ENCODE peak calls at places on chromosomes 2 and 18, in four cellular contexts. One of them, this sample, is unnamed.
A peak's percentile ranks its signal among the peaks of the same experiment; 100 is the strongest.

GRCh38 chr18:12597775-12598174 is 60.1 kb downstream of the SPIRE1 start:
- DNase-seq in H1: no peak
- DNase-seq in SK-N-SH: no peak
- DNase-seq in GM12878: no peak
- DNase-seq in this sample: no peak

GRCh38 chr2:207505180-207505579 is 24.6 kb upstream of the CREB1 start:
- DNase-seq in GM12878: no peak
- DNase-seq in H1: no peak
- DNase-seq in SK-N-SH: no peak
- DNase-seq in this sample: no peak

GRCh38 chr18:49625021-49625691 is 63.3 kb downstream of the LIPG start:
- DNase-seq in GM12878: no peak
- DNase-seq in SK-N-SH: no peak
- DNase-seq in H1: no peak
- DNase-seq in this sample: no peak

GRCh38 chr2:180656455-180656847 is 324.0 kb upstream of the UBE2E3 start:
- DNase-seq in SK-N-SH: no peak
- DNase-seq in H1: no peak
- DNase-seq in GM12878: no peak
- DNase-seq in this sample: no peak

GRCh38 chr2:54582987-54583386 is 126.9 kb downstream of the SPTBN1 start:
- DNase-seq in H1: no peak
- DNase-seq in GM12878: no peak
- DNase-seq in SK-N-SH: no peak
- DNase-seq in this sample: no peak

GRCh38 chr2:102606353-102606752 is 13.0 kb upstream of the SLC9A2 start:
- DNase-seq in GM12878: no peak
- DNase-seq in H1: no peak
- DNase-seq in SK-N-SH: no peak
- DNase-seq in this sample: no peak

GRCh38 chr2:43086451-43087221 is 139.8 kb downstream of the ZFP36L2 start:
- DNase-seq in H1: peak; percentile 19
- DNase-seq in GM12878: no peak
- DNase-seq in SK-N-SH: no peak
- DNase-seq in this sample: no peak

GRCh38 chr2:72142743-72143440 is 4.8 kb downstream of the CYP26B1 start:
- DNase-seq in GM12878: no peak
- DNase-seq in H1: no peak
- DNase-seq in SK-N-SH: peak; percentile 61
- DNase-seq in this sample: no peak

GRCh38 chr2:192286093-192286701 is 91.5 kb upstream of the TMEFF2 start:
- DNase-seq in H1: no peak
- DNase-seq in SK-N-SH: peak; percentile 19
- DNase-seq in GM12878: no peak
- DNase-seq in this sample: peak; percentile 8

GRCh38 chr18:49016648-49017539 is 66.1 kb upstream of the SMAD7 start:
- DNase-seq in H1: peak; percentile 67
- DNase-seq in GM12878: no peak
- DNase-seq in SK-N-SH: peak; percentile 40
- DNase-seq in this sample: peak; percentile 25

GRCh38 chr2:178177066-178177679 is 17.1 kb upstream of the OSBPL6 start:
- DNase-seq in H1: no peak
- DNase-seq in GM12878: no peak
- DNase-seq in SK-N-SH: no peak
- DNase-seq in this sample: no peak

GRCh38 chr18:48815182-48815520 is 135.6 kb downstream of the SMAD7 start:
- DNase-seq in H1: no peak
- DNase-seq in SK-N-SH: no peak
- DNase-seq in GM12878: no peak
- DNase-seq in this sample: no peak

GRCh38 chr2:133566967-133567645 is 1.2 kb downstream of the NCKAP5 start:
- DNase-seq in GM12878: no peak
- DNase-seq in SK-N-SH: no peak
- DNase-seq in H1: no peak
- DNase-seq in this sample: no peak

GRCh38 chr18:28045176-28045810 is 131.6 kb downstream of the CDH2 start:
- DNase-seq in GM12878: no peak
- DNase-seq in H1: no peak
- DNase-seq in SK-N-SH: no peak
- DNase-seq in this sample: no peak

GRCh38 chr18:79459946-79460345 is 64.2 kb downstream of the NFATC1 start:
- DNase-seq in GM12878: no peak
- DNase-seq in H1: no peak
- DNase-seq in SK-N-SH: no peak
- DNase-seq in this sample: no peak

GRCh38 chr2:241950413-241950863 is 80.9 kb downstream of the RTP5 start:
- DNase-seq in GM12878: no peak
- DNase-seq in H1: no peak
- DNase-seq in SK-N-SH: no peak
- DNase-seq in this sample: no peak

GRCh38 chr2:27281855-27282559 is at the start of gene TRIM54:
- DNase-seq in GM12878: no peak
- DNase-seq in SK-N-SH: no peak
- DNase-seq in H1: no peak
- DNase-seq in this sample: no peak

GRCh38 chr2:64525323-64525625 is 1.1 kb downstream of the AFTPH start:
- DNase-seq in SK-N-SH: no peak
- DNase-seq in GM12878: no peak
- DNase-seq in H1: no peak
- DNase-seq in this sample: no peak

GRCh38 chr2:8573234-8573941 is 108.5 kb upstream of the ID2 start:
- DNase-seq in H1: no peak
- DNase-seq in SK-N-SH: no peak
- DNase-seq in GM12878: no peak
- DNase-seq in this sample: no peak

GRCh38 chr2:393711-394696 is 106.1 kb upstream of the ALKAL2 start:
- DNase-seq in SK-N-SH: no peak
- DNase-seq in H1: peak; percentile 47
- DNase-seq in GM12878: no peak
- DNase-seq in this sample: no peak

GRCh38 chr2:36835125-36835524 is 131.2 kb downstream of the STRN start:
- DNase-seq in GM12878: no peak
- DNase-seq in H1: no peak
- DNase-seq in SK-N-SH: no peak
- DNase-seq in this sample: no peak

GRCh38 chr18:48853588-48853987 is 97.2 kb downstream of the SMAD7 start:
- DNase-seq in SK-N-SH: peak; percentile 82
- DNase-seq in H1: no peak
- DNase-seq in GM12878: no peak
- DNase-seq in this sample: no peak

GRCh38 chr18:43312891-43313290 is 35.6 kb upstream of the SYT4 start:
- DNase-seq in SK-N-SH: no peak
- DNase-seq in H1: no peak
- DNase-seq in GM12878: no peak
- DNase-seq in this sample: no peak

GRCh38 chr2:61534926-61535325 is 3.2 kb downstream of the XPO1 start:
- DNase-seq in SK-N-SH: no peak
- DNase-seq in GM12878: no peak
- DNase-seq in H1: no peak
- DNase-seq in this sample: no peak

GRCh38 chr2:177641321-177641720 is 248.7 kb downstream of the AGPS start:
- DNase-seq in GM12878: no peak
- DNase-seq in H1: no peak
- DNase-seq in SK-N-SH: no peak
- DNase-seq in this sample: no peak

GRCh38 chr2:187994464-187995331 is 297.0 kb upstream of the GULP1 start:
- DNase-seq in H1: no peak
- DNase-seq in SK-N-SH: peak; percentile 15
- DNase-seq in GM12878: no peak
- DNase-seq in this sample: no peak

GRCh38 chr2:15812187-15812830 is 128.0 kb upstream of the MYCN start:
- DNase-seq in SK-N-SH: no peak
- DNase-seq in GM12878: no peak
- DNase-seq in H1: no peak
- DNase-seq in this sample: no peak

GRCh38 chr2:156470975-156471583 is 34.9 kb downstream of the GPD2 start:
- DNase-seq in SK-N-SH: no peak
- DNase-seq in H1: no peak
- DNase-seq in GM12878: no peak
- DNase-seq in this sample: no peak

GRCh38 chr2:156464106-156464505 is 27.9 kb downstream of the GPD2 start:
- DNase-seq in SK-N-SH: no peak
- DNase-seq in H1: no peak
- DNase-seq in GM12878: no peak
- DNase-seq in this sample: no peak

GRCh38 chr2:156471772-156472171 is 35.6 kb downstream of the GPD2 start:
- DNase-seq in SK-N-SH: peak; percentile 25
- DNase-seq in GM12878: no peak
- DNase-seq in H1: no peak
- DNase-seq in this sample: no peak

GRCh38 chr2:156465573-156465972 is 29.4 kb downstream of the GPD2 start:
- DNase-seq in GM12878: no peak
- DNase-seq in SK-N-SH: no peak
- DNase-seq in H1: no peak
- DNase-seq in this sample: no peak

GRCh38 chr2:156466739-156467405 is 30.7 kb downstream of the GPD2 start:
- DNase-seq in H1: no peak
- DNase-seq in SK-N-SH: no peak
- DNase-seq in GM12878: no peak
- DNase-seq in this sample: no peak
- TF ChIP-seq NRF1 in H1: no peak
- TF ChIP-seq NRF1 in SK-N-SH: no peak
- TF ChIP-seq NRF1 in GM12878: no peak
- TF ChIP-seq NRF1 in this sample: no peak

GRCh38 chr2:237691200-237691907 is 64.0 kb downstream of the LRRFIP1 start:
- DNase-seq in SK-N-SH: no peak
- DNase-seq in GM12878: no peak
- DNase-seq in H1: no peak
- DNase-seq in this sample: no peak

GRCh38 chr2:237688081-237688480 is 60.7 kb downstream of the LRRFIP1 start:
- DNase-seq in SK-N-SH: no peak
- DNase-seq in GM12878: no peak
- DNase-seq in H1: no peak
- DNase-seq in this sample: no peak

GRCh38 chr2:237687666-237688065 is 60.3 kb downstream of the LRRFIP1 start:
- DNase-seq in H1: no peak
- DNase-seq in SK-N-SH: peak; percentile 58
- DNase-seq in GM12878: no peak
- DNase-seq in this sample: no peak

GRCh38 chr2:237691908-237692600 is 64.7 kb downstream of the LRRFIP1 start:
- DNase-seq in H1: peak; percentile 65
- DNase-seq in SK-N-SH: peak; percentile 99
- DNase-seq in GM12878: no peak
- DNase-seq in this sample: peak; percentile 90

DNA sequence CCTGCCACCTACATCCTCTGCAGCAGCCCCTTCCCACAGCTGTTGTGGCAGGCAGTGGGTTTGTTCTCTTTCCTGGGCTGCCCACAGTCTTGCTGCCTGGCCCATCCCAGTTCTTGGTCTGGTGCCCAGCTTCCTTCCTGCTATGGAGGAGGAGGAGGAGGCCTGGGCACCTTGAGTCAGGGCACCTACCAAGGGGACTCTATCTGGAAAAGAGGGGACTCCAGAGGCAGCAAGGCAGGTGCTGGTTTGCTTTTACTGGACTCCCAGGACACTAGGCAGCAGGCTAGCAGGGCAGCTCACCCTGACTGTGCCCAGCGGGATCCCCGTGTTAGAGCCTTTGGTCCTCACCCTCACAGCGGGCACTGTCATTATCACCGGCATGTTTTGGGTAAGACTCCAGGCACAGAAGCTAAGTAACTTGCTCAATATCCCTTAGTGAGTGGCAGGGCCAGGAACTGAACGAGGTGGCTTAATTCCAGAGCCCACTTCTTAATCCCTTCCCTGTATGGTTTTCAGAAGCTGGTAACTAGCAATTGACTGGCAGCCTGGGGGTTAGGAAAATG is 62.3 kb downstream of the LRRFIP1 start:
- DNase-seq in H1: no peak
- DNase-seq in GM12878: no peak
- DNase-seq in SK-N-SH: no peak
- DNase-seq in this sample: no peak
- TF ChIP-seq NRF1 in H1: no peak
- TF ChIP-seq NRF1 in GM12878: no peak
- TF ChIP-seq NRF1 in SK-N-SH: no peak
- TF ChIP-seq NRF1 in this sample: no peak

DNA sequence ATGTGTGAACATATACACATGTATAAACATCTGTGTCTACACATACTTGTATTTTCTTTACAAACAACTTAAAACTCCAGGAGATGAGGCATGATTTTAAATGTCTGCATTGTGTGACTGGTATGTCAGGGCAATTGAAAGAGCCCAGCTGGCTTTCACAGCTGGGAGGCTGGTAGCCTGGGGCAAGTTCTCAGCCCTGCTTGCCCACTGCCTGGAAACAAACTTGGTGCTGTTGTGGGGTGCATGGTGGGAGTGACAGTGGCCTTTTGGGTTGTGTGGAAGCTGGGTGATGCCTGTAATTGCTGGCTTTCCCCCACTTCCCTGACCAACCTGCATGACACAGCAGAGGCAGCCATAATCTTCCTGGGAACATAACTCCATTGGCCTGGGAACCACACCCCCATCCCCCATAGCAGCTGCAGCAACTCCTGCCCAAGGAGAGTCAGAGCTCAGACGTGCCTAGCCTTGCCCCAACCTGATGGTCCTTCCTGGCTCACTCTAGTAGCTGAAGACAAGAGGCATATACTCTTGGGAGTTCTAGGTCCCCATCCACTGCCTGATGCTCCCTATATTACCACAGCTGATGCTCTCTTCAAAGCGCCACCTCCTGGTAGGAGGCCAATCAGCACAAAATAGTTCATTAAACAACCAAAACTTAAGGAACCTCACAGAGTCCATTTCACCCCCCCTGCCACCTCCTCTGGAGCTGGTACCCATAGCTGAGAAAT is 158.4 kb downstream of the CERS6 start:
- DNase-seq in H1: no peak
- DNase-seq in SK-N-SH: no peak
- DNase-seq in GM12878: no peak
- DNase-seq in this sample: no peak
- TF ChIP-seq NRF1 in H1: no peak
- TF ChIP-seq NRF1 in SK-N-SH: no peak
- TF ChIP-seq NRF1 in GM12878: no peak
- TF ChIP-seq NRF1 in this sample: no peak

DNA sequence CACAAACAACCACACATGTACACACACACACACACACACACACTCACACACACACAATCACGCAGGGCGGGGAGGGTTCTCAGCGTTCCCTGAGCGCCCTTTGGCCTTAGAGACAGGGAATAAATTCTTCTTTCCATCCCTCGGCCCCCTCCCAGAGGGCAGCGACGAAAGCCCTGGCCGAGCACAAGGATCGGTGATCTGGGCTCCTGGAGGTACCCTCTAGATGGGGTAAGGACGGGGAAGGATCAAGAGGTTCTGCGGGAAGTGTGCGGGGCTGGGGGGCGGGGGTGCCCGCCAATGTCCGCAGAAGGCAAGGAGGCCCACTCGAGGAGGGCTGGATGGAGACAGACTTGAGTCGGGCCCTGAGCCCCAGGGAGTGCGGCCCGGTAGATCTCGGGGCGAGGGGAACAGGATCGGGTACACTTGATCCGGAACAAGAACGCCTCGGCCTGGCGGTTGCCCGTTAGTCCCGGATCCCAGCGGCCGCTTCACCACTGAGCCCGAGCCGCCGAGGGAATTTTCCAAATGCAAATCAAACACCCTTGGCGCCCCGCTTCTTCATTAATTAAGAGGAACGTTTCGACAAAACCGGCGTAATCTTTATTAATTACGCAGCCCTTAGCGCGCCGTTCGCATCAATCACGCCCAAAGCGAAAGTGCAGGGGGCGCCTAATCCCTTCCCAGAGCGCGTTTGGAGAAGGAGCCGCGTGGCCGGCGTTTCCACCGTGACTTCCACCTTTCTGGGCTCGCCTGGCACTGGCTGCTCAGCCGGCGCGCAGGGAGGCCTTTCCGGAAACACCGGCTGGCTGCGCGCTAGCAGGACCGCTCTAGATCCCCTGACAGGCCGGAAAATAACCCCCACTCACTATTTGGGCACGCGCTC is 7.0 kb upstream of the PAX3 start:
- DNase-seq in GM12878: no peak
- DNase-seq in SK-N-SH: peak; percentile 52
- DNase-seq in H1: no peak
- DNase-seq in this sample: no peak
- TF ChIP-seq NRF1 in GM12878: no peak
- TF ChIP-seq NRF1 in SK-N-SH: no peak
- TF ChIP-seq NRF1 in H1: no peak
- TF ChIP-seq NRF1 in this sample: no peak